ENCODE peak calls at places on chromosome 21, in nine cellular contexts. Q, P, H, T, W, Y, S, R and I are unnamed samples.

GRCh38 chr21:45972353-45972715 is 9.2 kb upstream of the COL6A1 start:
- DNase-seq in S (no peak), W (no peak), P (no peak), Y (no peak), Q (no peak), H (no peak), R (no peak), T (no peak), I (peak)

GRCh38 chr21:32256873-32257620 is 21.8 kb downstream of the MIS18A start:
- DNase-seq in P (no peak), T (peak), S (no peak), Q (peak), H (no peak), Y (peak), W (no peak), R (no peak), I (no peak)

GRCh38 chr21:35563885-35564451 is 496.4 kb downstream of the SETD4 start:
- DNase-seq in T (peak), R (no peak), W (no peak), H (no peak), Y (no peak), S (no peak), Q (peak), P (no peak), I (no peak)

GRCh38 chr21:16072176-16072575 is 342.4 kb downstream of the USP25 start:
- DNase-seq in P (no peak), S (no peak), T (no peak), R (no peak), Q (no peak), W (no peak), H (no peak), Y (no peak), I (no peak)

GRCh38 chr21:16071082-16071481 is 341.3 kb downstream of the USP25 start:
- DNase-seq in P (no peak), T (no peak), W (no peak), Q (peak), H (no peak), Y (no peak), R (no peak), S (no peak), I (no peak)

GRCh38 chr21:17454315-17455027 is 58.4 kb upstream of the CXADR start:
- DNase-seq in W (peak), T (peak), Y (peak), R (no peak), P (no peak), S (no peak), Q (no peak), H (no peak), I (peak)

GRCh38 chr21:46184625-46185555 is 631 bp upstream of the SPATC1L start:
- DNase-seq in Y (peak), S (peak), R (peak), H (peak), P (peak), W (peak), Q (peak), T (peak), I (peak)

GRCh38 chr21:27505516-27505915 is 538.6 kb upstream of the ADAMTS5 start:
- DNase-seq in W (no peak), S (no peak), P (no peak), Q (no peak), Y (no peak), H (no peak), T (no peak), R (no peak), I (no peak)

GRCh38 chr21:44024895-44025353 is 12.8 kb downstream of the TRAPPC10 start:
- DNase-seq in R (no peak), T (no peak), Y (no peak), W (no peak), P (no peak), Q (no peak), H (no peak), S (no peak), I (no peak)

GRCh38 chr21:17139696-17140095 is 373.1 kb upstream of the CXADR start:
- DNase-seq in Y (peak), Q (no peak), T (no peak), W (no peak), H (no peak), R (no peak), P (no peak), S (no peak), I (no peak)

GRCh38 chr21:45590246-45590725 is 48.0 kb upstream of the SLC19A1 start:
- DNase-seq in R (peak), Q (no peak), P (peak), H (peak), W (peak), T (peak), Y (no peak), S (peak), I (no peak)

GRCh38 chr21:41794600-41794999 is 27.7 kb upstream of the RIPK4 start:
- DNase-seq in H (no peak), R (no peak), P (no peak), T (no peak), S (no peak), W (no peak), Y (no peak), Q (no peak), I (no peak)

GRCh38 chr21:35217504-35218060 is 168.5 kb upstream of the RUNX1 start:
- DNase-seq in Q (no peak), T (no peak), Y (peak), S (no peak), P (no peak), R (no peak), W (no peak), H (no peak), I (peak)

GRCh38 chr21:23936224-23936623 is 1671.1 kb downstream of the MRPL39 start:
- DNase-seq in P (no peak), Q (no peak), S (no peak), H (no peak), T (no peak), R (peak), Y (no peak), W (no peak), I (no peak)

GRCh38 chr21:29342394-29342957 is 43.8 kb downstream of the BACH1 start:
- DNase-seq in H (no peak), S (no peak), Y (peak), P (no peak), T (peak), W (no peak), R (no peak), Q (no peak), I (no peak)

GRCh38 chr21:37367301-37367757 is 756 bp downstream of the DYRK1A start:
- DNase-seq in H (no peak), Q (no peak), T (peak), S (no peak), W (no peak), P (no peak), Y (no peak), R (no peak), I (no peak)

GRCh38 chr21:26469789-26470188 is 103.3 kb downstream of the CYYR1 start:
- DNase-seq in P (no peak), W (no peak), Q (no peak), H (no peak), R (no peak), T (no peak), S (no peak), Y (peak), I (no peak)

GRCh38 chr21:42401164-42401563 is 2.5 kb upstream of the UBASH3A start:
- DNase-seq in S (no peak), W (no peak), Q (no peak), R (no peak), P (no peak), H (no peak), T (no peak), Y (no peak), I (no peak)

GRCh38 chr21:39153373-39153772 is 29.9 kb downstream of the PSMG1 start:
- DNase-seq in H (no peak), S (no peak), Q (no peak), P (no peak), Y (no peak), T (no peak), W (no peak), R (peak), I (peak)

GRCh38 chr21:31557956-31558838 is 101.3 kb upstream of the SOD1 start:
- DNase-seq in T (peak), W (no peak), S (peak), H (peak), P (peak), R (no peak), Y (no peak), Q (peak), I (peak)

GRCh38 chr21:44657635-44658183 is at the start of gene KRTAP12-3:
- DNase-seq in R (no peak), W (no peak), Q (no peak), P (peak), S (peak), H (peak), Y (no peak), T (no peak), I (no peak)

GRCh38 chr21:38769253-38769780 is 36.4 kb upstream of the ETS2 start:
- DNase-seq in S (no peak), W (no peak), T (no peak), Y (no peak), H (no peak), R (no peak), Q (no peak), P (no peak), I (no peak)

GRCh38 chr21:36929622-36930021 is 36.8 kb downstream of the HLCS start:
- DNase-seq in H (no peak), P (no peak), Y (no peak), S (no peak), W (no peak), Q (peak), T (no peak), R (no peak), I (no peak)

GRCh38 chr21:42971897-42972275 is 2.5 kb upstream of the PKNOX1 start:
- DNase-seq in W (no peak), T (no peak), H (no peak), Y (no peak), Q (no peak), R (peak), S (no peak), P (no peak), I (peak)

GRCh38 chr21:21101911-21102310 is 103.7 kb downstream of the NCAM2 start:
- DNase-seq in Q (peak), R (peak), P (no peak), H (no peak), S (no peak), W (no peak), T (no peak), Y (no peak), I (peak)

GRCh38 chr21:42067531-42068255 is 3.4 kb upstream of the UMODL1 start:
- DNase-seq in S (no peak), Y (no peak), R (no peak), T (no peak), H (no peak), W (no peak), Q (no peak), P (no peak), I (peak)

GRCh38 chr21:42320791-42321190 is 5.6 kb upstream of the TFF3 start:
- DNase-seq in H (no peak), R (no peak), W (no peak), T (no peak), Q (no peak), Y (no peak), S (no peak), P (no peak), I (no peak)

GRCh38 chr21:43748622-43749021 is 27.5 kb downstream of the CSTB start:
- DNase-seq in P (no peak), S (no peak), T (no peak), Q (no peak), Y (no peak), W (no peak), R (no peak), H (no peak), I (no peak)

GRCh38 chr21:32844653-32845443 is 73.3 kb upstream of the PAXBP1 start:
- DNase-seq in R (no peak), P (no peak), H (no peak), W (no peak), T (no peak), Y (peak), Q (no peak), S (no peak), I (no peak)

GRCh38 chr21:44728716-44729115 is 17.3 kb upstream of the TSPEAR start:
- DNase-seq in R (no peak), S (no peak), W (no peak), Y (no peak), P (no peak), T (no peak), Q (no peak), H (no peak), I (no peak)

GRCh38 chr21:36035381-36035791 is 24.9 kb downstream of the SETD4 start:
- DNase-seq in Y (no peak), P (no peak), Q (peak), W (no peak), S (no peak), T (no peak), H (no peak), R (no peak), I (no peak)

GRCh38 chr21:42974832-42975820 is 764 bp downstream of the PKNOX1 start:
- DNase-seq in W (peak), P (peak), H (no peak), S (peak), T (peak), Y (peak), Q (peak), R (peak), I (peak)